ENCODE peak calls at places on chromosomes 16 and 17, in nine cellular contexts. One of them, this sample, is unnamed.

GRCh38 chr17:68431045-68431608 is 26.2 kb downstream of the WIPI1 start:
- DNase-seq in fibroblast of lung: no peak
- DNase-seq in ascending aorta: no peak
- DNase-seq in cardiac muscle cell: no peak
- DNase-seq in spleen: peak; percentile 40
- DNase-seq in left lung: no peak
- DNase-seq in tibial nerve: no peak
- DNase-seq in SK-N-SH: no peak
- DNase-seq in mucosa of descending colon: no peak
- DNase-seq in this sample: no peak

GRCh38 chr17:73404246-73404645 is 92.4 kb upstream of the CDC42EP4 start:
- DNase-seq in left lung: no peak
- DNase-seq in ascending aorta: no peak
- DNase-seq in cardiac muscle cell: no peak
- DNase-seq in tibial nerve: no peak
- DNase-seq in spleen: peak; percentile 14
- DNase-seq in SK-N-SH: no peak
- DNase-seq in fibroblast of lung: no peak
- DNase-seq in mucosa of descending colon: no peak
- DNase-seq in this sample: peak; percentile 35

GRCh38 chr17:31488264-31488981 is 96.9 kb downstream of the RAB11FIP4 start:
- DNase-seq in ascending aorta: no peak
- DNase-seq in mucosa of descending colon: peak; percentile 78
- DNase-seq in SK-N-SH: peak; percentile 68
- DNase-seq in cardiac muscle cell: no peak
- DNase-seq in fibroblast of lung: no peak
- DNase-seq in tibial nerve: no peak
- DNase-seq in left lung: peak; percentile 64
- DNase-seq in spleen: peak; percentile 90
- DNase-seq in this sample: peak; percentile 83

GRCh38 chr16:28977703-28978641 is 3.4 kb downstream of the SPNS1 start:
- DNase-seq in fibroblast of lung: no peak
- DNase-seq in SK-N-SH: no peak
- DNase-seq in left lung: no peak
- DNase-seq in cardiac muscle cell: peak; percentile 30
- DNase-seq in ascending aorta: no peak
- DNase-seq in tibial nerve: no peak
- DNase-seq in mucosa of descending colon: no peak
- DNase-seq in spleen: no peak
- DNase-seq in this sample: peak; percentile 67

GRCh38 chr16:84374160-84374489 is 5.8 kb downstream of the ATP2C2 start:
- DNase-seq in cardiac muscle cell: no peak
- DNase-seq in spleen: no peak
- DNase-seq in ascending aorta: no peak
- DNase-seq in tibial nerve: no peak
- DNase-seq in left lung: no peak
- DNase-seq in SK-N-SH: no peak
- DNase-seq in fibroblast of lung: no peak
- DNase-seq in mucosa of descending colon: no peak
- DNase-seq in this sample: peak; percentile 11

GRCh38 chr17:48175692-48176450 is 68.3 kb downstream of the SNX11 start:
- DNase-seq in SK-N-SH: no peak
- DNase-seq in tibial nerve: no peak
- DNase-seq in mucosa of descending colon: no peak
- DNase-seq in cardiac muscle cell: no peak
- DNase-seq in ascending aorta: no peak
- DNase-seq in fibroblast of lung: no peak
- DNase-seq in spleen: no peak
- DNase-seq in left lung: no peak
- DNase-seq in this sample: peak; percentile 89

GRCh38 chr16:73113326-73113720 is 65.4 kb upstream of the ZFHX3 start:
- DNase-seq in spleen: no peak
- DNase-seq in cardiac muscle cell: no peak
- DNase-seq in fibroblast of lung: peak; percentile 61
- DNase-seq in left lung: no peak
- DNase-seq in SK-N-SH: no peak
- DNase-seq in tibial nerve: no peak
- DNase-seq in mucosa of descending colon: no peak
- DNase-seq in ascending aorta: no peak
- DNase-seq in this sample: no peak

GRCh38 chr17:9802294-9802693 is 10.9 kb upstream of the DHRS7C start:
- DNase-seq in ascending aorta: no peak
- DNase-seq in cardiac muscle cell: no peak
- DNase-seq in left lung: no peak
- DNase-seq in SK-N-SH: no peak
- DNase-seq in tibial nerve: no peak
- DNase-seq in mucosa of descending colon: no peak
- DNase-seq in fibroblast of lung: no peak
- DNase-seq in spleen: no peak
- DNase-seq in this sample: no peak

GRCh38 chr16:74297296-74297665 is 667 bp downstream of the PSMD7 start:
- DNase-seq in left lung: no peak
- DNase-seq in fibroblast of lung: peak; percentile 30
- DNase-seq in spleen: no peak
- DNase-seq in ascending aorta: peak; percentile 66
- DNase-seq in tibial nerve: no peak
- DNase-seq in mucosa of descending colon: peak; percentile 61
- DNase-seq in SK-N-SH: peak; percentile 56
- DNase-seq in cardiac muscle cell: peak; percentile 11
- DNase-seq in this sample: no peak

GRCh38 chr16:15996432-15997109 is 47.2 kb downstream of the ABCC1 start:
- DNase-seq in cardiac muscle cell: no peak
- DNase-seq in spleen: no peak
- DNase-seq in ascending aorta: peak; percentile 82
- DNase-seq in fibroblast of lung: peak; percentile 97
- DNase-seq in tibial nerve: peak; percentile 58
- DNase-seq in left lung: peak; percentile 41
- DNase-seq in mucosa of descending colon: no peak
- DNase-seq in SK-N-SH: peak; percentile 52
- DNase-seq in this sample: peak; percentile 80

GRCh38 chr16:81449899-81450608 is 5.4 kb downstream of the CMIP start:
- DNase-seq in cardiac muscle cell: no peak
- DNase-seq in SK-N-SH: no peak
- DNase-seq in spleen: no peak
- DNase-seq in ascending aorta: no peak
- DNase-seq in left lung: no peak
- DNase-seq in mucosa of descending colon: no peak
- DNase-seq in tibial nerve: no peak
- DNase-seq in fibroblast of lung: no peak
- DNase-seq in this sample: no peak

GRCh38 chr16:81453091-81453728 is 8.6 kb downstream of the CMIP start:
- DNase-seq in tibial nerve: no peak
- DNase-seq in SK-N-SH: no peak
- DNase-seq in cardiac muscle cell: no peak
- DNase-seq in ascending aorta: no peak
- DNase-seq in mucosa of descending colon: no peak
- DNase-seq in fibroblast of lung: no peak
- DNase-seq in spleen: no peak
- DNase-seq in left lung: no peak
- DNase-seq in this sample: peak; percentile 42

GRCh38 chr16:81449241-81449640 is 4.6 kb downstream of the CMIP start:
- DNase-seq in tibial nerve: no peak
- DNase-seq in fibroblast of lung: no peak
- DNase-seq in mucosa of descending colon: no peak
- DNase-seq in spleen: no peak
- DNase-seq in ascending aorta: no peak
- DNase-seq in cardiac muscle cell: no peak
- DNase-seq in left lung: no peak
- DNase-seq in SK-N-SH: no peak
- DNase-seq in this sample: no peak

GRCh38 chr16:81451753-81452680 is 7.4 kb downstream of the CMIP start:
- DNase-seq in tibial nerve: no peak
- DNase-seq in fibroblast of lung: no peak
- DNase-seq in cardiac muscle cell: no peak
- DNase-seq in SK-N-SH: no peak
- DNase-seq in left lung: peak; percentile 80
- DNase-seq in spleen: no peak
- DNase-seq in mucosa of descending colon: peak; percentile 72
- DNase-seq in ascending aorta: peak; percentile 79
- DNase-seq in this sample: peak; percentile 62

GRCh38 chr16:81450783-81451491 is 6.3 kb downstream of the CMIP start:
- DNase-seq in ascending aorta: no peak
- DNase-seq in mucosa of descending colon: no peak
- DNase-seq in spleen: no peak
- DNase-seq in left lung: no peak
- DNase-seq in tibial nerve: no peak
- DNase-seq in cardiac muscle cell: no peak
- DNase-seq in SK-N-SH: no peak
- DNase-seq in fibroblast of lung: no peak
- DNase-seq in this sample: peak; percentile 68
- TF ChIP-seq CTCF in ascending aorta: no peak
- TF ChIP-seq CTCF in mucosa of descending colon: no peak
- TF ChIP-seq CTCF in spleen: no peak
- TF ChIP-seq CTCF in left lung: no peak
- TF ChIP-seq CTCF in tibial nerve: no peak
- TF ChIP-seq CTCF in cardiac muscle cell: no peak
- TF ChIP-seq CTCF in SK-N-SH: peak; percentile 17
- TF ChIP-seq CTCF in fibroblast of lung: no peak
- TF ChIP-seq CTCF in this sample: no peak

DNA sequence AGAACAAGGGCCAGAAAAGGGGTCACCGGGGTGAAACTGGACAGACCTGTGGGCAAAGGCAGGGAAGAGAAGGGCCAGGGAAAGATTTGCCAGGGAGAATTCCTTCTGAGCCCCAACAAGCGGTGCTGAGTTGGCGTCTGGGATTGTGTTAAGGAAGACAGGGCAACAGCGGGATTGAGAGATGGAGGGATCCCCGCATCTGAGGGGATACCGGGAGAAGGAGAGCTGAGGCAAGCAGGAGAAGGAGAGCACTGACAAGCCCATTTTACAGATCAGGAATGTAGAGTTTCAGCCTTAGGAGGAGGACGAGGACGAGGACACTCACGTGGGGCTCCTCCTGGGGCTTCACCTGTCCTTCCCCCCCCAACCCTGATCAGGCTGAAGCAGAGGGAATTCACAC is 998 bp upstream of the ABCC3 start:
- DNase-seq in tibial nerve: no peak
- DNase-seq in mucosa of descending colon: no peak
- DNase-seq in spleen: no peak
- DNase-seq in SK-N-SH: no peak
- DNase-seq in fibroblast of lung: no peak
- DNase-seq in cardiac muscle cell: no peak
- DNase-seq in ascending aorta: no peak
- DNase-seq in left lung: no peak
- DNase-seq in this sample: peak; percentile 54
- H3K4me1 ChIP-seq in tibial nerve: no peaks in the 10 kb centered on the region
- H3K4me1 ChIP-seq in mucosa of descending colon: peaks cover 45% of the 10 kb centered on the region
- H3K4me1 ChIP-seq in spleen: peaks cover 55% of the 10 kb centered on the region
- H3K4me1 ChIP-seq in SK-N-SH: peaks cover 31% of the 10 kb centered on the region
- H3K4me1 ChIP-seq in fibroblast of lung: peaks cover 13% of the 10 kb centered on the region
- H3K4me1 ChIP-seq in cardiac muscle cell: peaks cover 1% of the 10 kb centered on the region
- H3K4me1 ChIP-seq in ascending aorta: peaks cover 8% of the 10 kb centered on the region
- H3K4me1 ChIP-seq in left lung: peaks cover 11% of the 10 kb centered on the region
- H3K4me1 ChIP-seq in this sample: peaks cover 53% of the 10 kb centered on the region

DNA sequence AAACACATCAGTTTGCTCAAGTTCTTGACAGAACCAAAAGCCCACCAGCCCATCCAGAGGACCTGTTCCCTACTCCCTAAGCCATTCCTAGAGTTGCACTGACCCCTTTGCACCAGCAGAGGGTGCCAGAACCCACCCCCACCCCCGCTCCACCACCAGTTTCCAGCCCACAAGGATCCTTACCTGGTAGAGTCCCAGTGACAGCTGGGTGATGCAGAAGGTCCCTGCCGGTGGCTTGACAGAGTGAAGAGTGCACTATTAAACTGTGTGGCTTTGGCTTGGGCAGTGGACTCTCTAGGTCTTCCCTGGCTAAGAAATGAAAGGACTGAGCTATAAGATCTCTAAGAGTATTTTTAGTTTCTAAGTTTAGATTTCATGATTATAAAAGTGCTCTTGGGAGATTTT is 73.3 kb upstream of the MTMR4 start:
- DNase-seq in fibroblast of lung: peak; percentile 37
- DNase-seq in left lung: peak; percentile 41
- DNase-seq in spleen: peak; percentile 81
- DNase-seq in mucosa of descending colon: no peak
- DNase-seq in ascending aorta: peak; percentile 74
- DNase-seq in SK-N-SH: peak; percentile 88
- DNase-seq in cardiac muscle cell: peak; percentile 71
- DNase-seq in tibial nerve: no peak
- DNase-seq in this sample: peak; percentile 81
- TF ChIP-seq CTCF in fibroblast of lung: peak; percentile 99
- TF ChIP-seq CTCF in left lung: peak; percentile 90
- TF ChIP-seq CTCF in spleen: peak; percentile 92
- TF ChIP-seq CTCF in mucosa of descending colon: peak; percentile 88
- TF ChIP-seq CTCF in ascending aorta: peak; percentile 73
- TF ChIP-seq CTCF in SK-N-SH: peak; percentile 99
- TF ChIP-seq CTCF in cardiac muscle cell: peak; percentile 98
- TF ChIP-seq CTCF in tibial nerve: peak; percentile 95
- TF ChIP-seq CTCF in this sample: peak; percentile 93

DNA sequence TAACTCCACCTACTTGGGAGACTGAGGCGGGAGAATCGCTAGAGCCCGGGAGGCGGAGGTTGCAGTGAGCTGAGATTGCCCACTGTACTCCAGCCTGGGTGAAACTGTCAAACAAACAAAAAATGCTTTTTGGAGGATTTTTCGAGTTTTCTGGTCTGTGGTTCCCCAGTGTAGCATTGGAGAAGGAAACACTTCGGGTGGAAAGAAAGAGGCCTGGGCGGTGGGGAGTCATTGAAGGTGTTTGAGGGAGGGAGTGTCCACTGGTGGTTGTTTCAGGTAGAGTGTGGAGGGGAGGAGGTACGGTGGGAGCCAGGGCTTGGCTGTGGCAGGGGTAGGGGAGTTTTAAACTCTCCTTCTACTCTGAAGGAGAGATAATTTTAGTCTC is 1.2 kb downstream of the RNF213 start:
- DNase-seq in ascending aorta: no peak
- DNase-seq in SK-N-SH: no peak
- DNase-seq in mucosa of descending colon: no peak
- DNase-seq in tibial nerve: no peak
- DNase-seq in fibroblast of lung: no peak
- DNase-seq in cardiac muscle cell: no peak
- DNase-seq in spleen: no peak
- DNase-seq in left lung: no peak
- DNase-seq in this sample: no peak
- H3K4me1 ChIP-seq in ascending aorta: peaks cover 15% of the 10 kb centered on the region
- H3K4me1 ChIP-seq in SK-N-SH: peaks cover 24% of the 10 kb centered on the region
- H3K4me1 ChIP-seq in mucosa of descending colon: peaks cover 47% of the 10 kb centered on the region
- H3K4me1 ChIP-seq in tibial nerve: no peaks in the 10 kb centered on the region
- H3K4me1 ChIP-seq in fibroblast of lung: peaks cover 17% of the 10 kb centered on the region
- H3K4me1 ChIP-seq in cardiac muscle cell: no peaks in the 10 kb centered on the region
- H3K4me1 ChIP-seq in spleen: peaks cover 72% of the 10 kb centered on the region
- H3K4me1 ChIP-seq in left lung: peaks cover 41% of the 10 kb centered on the region
- H3K4me1 ChIP-seq in this sample: peaks cover 29% of the 10 kb centered on the region

DNA sequence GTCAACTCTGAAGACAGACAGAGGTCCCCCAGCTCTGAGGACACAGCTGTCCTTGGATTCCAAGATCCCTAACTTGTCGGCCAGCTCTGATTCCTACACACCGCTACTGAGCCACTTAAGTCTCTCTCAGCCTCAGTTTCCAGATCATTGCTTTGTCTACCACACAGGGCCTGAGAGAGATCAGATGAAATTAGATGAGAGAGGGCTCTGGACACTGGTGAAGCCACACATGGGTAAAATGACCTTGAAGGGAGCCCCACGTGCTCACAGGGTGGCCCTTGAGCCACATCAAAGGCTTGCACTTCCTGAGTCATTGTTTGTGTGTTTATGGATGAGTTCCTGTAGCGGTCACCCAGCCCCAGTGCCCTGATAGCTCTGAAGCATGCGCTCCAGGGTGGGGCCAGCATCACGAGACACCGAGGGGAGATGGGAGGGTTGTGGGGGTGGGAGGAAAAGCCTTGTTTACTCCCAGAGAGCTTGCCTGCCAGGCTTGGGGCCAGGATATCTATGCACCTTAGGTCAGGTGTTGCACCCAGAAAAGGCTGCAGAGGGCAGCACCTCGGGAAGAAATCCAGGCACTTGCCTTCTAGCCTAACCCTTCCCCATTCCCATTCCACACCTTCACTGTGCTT is 32.7 kb upstream of the SLC6A2 start:
- DNase-seq in SK-N-SH: peak; percentile 30
- DNase-seq in tibial nerve: no peak
- DNase-seq in left lung: no peak
- DNase-seq in spleen: no peak
- DNase-seq in ascending aorta: no peak
- DNase-seq in cardiac muscle cell: peak; percentile 43
- DNase-seq in mucosa of descending colon: no peak
- DNase-seq in fibroblast of lung: no peak
- DNase-seq in this sample: peak; percentile 43
- TF ChIP-seq CTCF in SK-N-SH: peak; percentile 23
- TF ChIP-seq CTCF in tibial nerve: no peak
- TF ChIP-seq CTCF in left lung: no peak
- TF ChIP-seq CTCF in spleen: no peak
- TF ChIP-seq CTCF in ascending aorta: no peak
- TF ChIP-seq CTCF in cardiac muscle cell: peak; percentile 8
- TF ChIP-seq CTCF in mucosa of descending colon: no peak
- TF ChIP-seq CTCF in fibroblast of lung: no peak
- TF ChIP-seq CTCF in this sample: no peak